ENCODE peak calls at places on chromosomes 11 and 22, in seven cellular contexts. X is activated CD4-positive, CD25-positive, alpha-beta regulatory T cell; N is choroid plexus epithelial cell; J is activated CD8-positive, alpha-beta memory T cell treated with anti-CD3 and anti-CD28 coated beads for 24 hours; M is effector CD4-positive, alpha-beta T cell; R is kidney tubule cell; L is uterus. O is an unnamed sample.

GRCh38 chr11:130178441-130178971 is 18.9 kb downstream of the ST14 start:
- DNase-seq in X (no peak), N (no peak), J (no peak), M (no peak), R (peak), L (no peak), O (no peak)

GRCh38 chr11:65182258-65183170 is 786 bp downstream of the CAPN1 start:
- DNase-seq in X (no peak), N (peak), J (peak), M (no peak), R (peak), L (no peak), O (no peak)

GRCh38 chr22:25014896-25015755 is 62.6 kb downstream of the KIAA1671 start:
- DNase-seq in X (no peak), N (no peak), J (no peak), M (no peak), R (no peak), L (no peak), O (no peak)

GRCh38 chr22:17198188-17199130 is 20.8 kb downstream of the ADA2 start:
- DNase-seq in X (no peak), N (peak), J (no peak), M (no peak), R (no peak), L (peak), O (no peak)

GRCh38 chr11:2289350-2289749 is 12.4 kb downstream of the C11orf21 start:
- DNase-seq in X (no peak), N (no peak), J (no peak), M (no peak), R (no peak), L (peak), O (no peak)

GRCh38 chr11:69479591-69480271 is 1.7 kb upstream of the LINC01488 start:
- DNase-seq in X (no peak), N (no peak), J (no peak), M (no peak), R (peak), L (no peak), O (no peak)

GRCh38 chr11:11458523-11458922 is 105.5 kb upstream of the CSNK2A3 start:
- DNase-seq in X (no peak), N (no peak), J (no peak), M (no peak), R (no peak), L (no peak), O (no peak)

GRCh38 chr22:44197271-44197670 is 16.5 kb downstream of the PARVG start:
- DNase-seq in X (no peak), N (no peak), J (no peak), M (no peak), R (no peak), L (no peak), O (no peak)

GRCh38 chr11:77590194-77590591 is 440 bp downstream of the AQP11 start:
- DNase-seq in X (no peak), N (peak), J (no peak), M (no peak), R (peak), L (peak), O (no peak)

GRCh38 chr11:128936546-128937275 is 6.0 kb downstream of the TP53AIP1 start:
- DNase-seq in X (no peak), N (no peak), J (no peak), M (no peak), R (peak), L (no peak), O (no peak)

GRCh38 chr22:34036936-34037335 is 116.7 kb upstream of the LARGE1 start:
- DNase-seq in X (no peak), N (no peak), J (no peak), M (no peak), R (no peak), L (no peak), O (no peak)

GRCh38 chr11:132119573-132119972 is 749.2 kb downstream of the NTM start:
- DNase-seq in X (no peak), N (no peak), J (no peak), M (no peak), R (no peak), L (no peak), O (no peak)

GRCh38 chr11:129944696-129945095 is 49.3 kb upstream of the NFRKB start:
- DNase-seq in X (no peak), N (no peak), J (no peak), M (no peak), R (no peak), L (no peak), O (no peak)

GRCh38 chr11:15451713-15452112 is 337.0 kb downstream of the INSC start:
- DNase-seq in X (no peak), N (no peak), J (no peak), M (no peak), R (no peak), L (no peak), O (no peak)

O was measured in esophagus squamous epithelium.